ENCODE peak calls at places on chromosomes 5 and 9, in four cellular contexts. One of them, this sample, is unnamed.

GRCh38 chr5:83374547-83374946 is 97.0 kb upstream of the VCAN start:
- DNase-seq in AG04450: no peak
- DNase-seq in GM06990: no peak
- DNase-seq in kidney epithelial cell: no peak
- DNase-seq in this sample: no peak

GRCh38 chr9:34891386-34891785 is 66.7 kb upstream of the PHF24 start:
- DNase-seq in AG04450: no peak
- DNase-seq in GM06990: no peak
- DNase-seq in kidney epithelial cell: no peak
- DNase-seq in this sample: no peak

GRCh38 chr5:96228449-96228848 is 204.6 kb downstream of the PCSK1 start:
- DNase-seq in AG04450: no peak
- DNase-seq in GM06990: no peak
- DNase-seq in kidney epithelial cell: no peak
- DNase-seq in this sample: no peak

GRCh38 chr9:134344068-134344820 is 18.0 kb downstream of the RXRA start:
- DNase-seq in AG04450: no peak
- DNase-seq in GM06990: no peak
- DNase-seq in kidney epithelial cell: no peak
- DNase-seq in this sample: no peak

GRCh38 chr9:128712451-128713410 is 10.4 kb downstream of the PKN3 start:
- DNase-seq in AG04450: no peak
- DNase-seq in GM06990: no peak
- DNase-seq in kidney epithelial cell: no peak
- DNase-seq in this sample: no peak

GRCh38 chr9:114991861-114992260 is 61.5 kb upstream of the TNFSF8 start:
- DNase-seq in AG04450: no peak
- DNase-seq in GM06990: no peak
- DNase-seq in kidney epithelial cell: no peak
- DNase-seq in this sample: no peak

GRCh38 chr5:174589599-174589998 is 134.8 kb upstream of the MSX2 start:
- DNase-seq in AG04450: no peak
- DNase-seq in GM06990: no peak
- DNase-seq in kidney epithelial cell: no peak
- DNase-seq in this sample: no peak

GRCh38 chr5:62779010-62779422 is 200.4 kb downstream of the LRRC70 start:
- DNase-seq in AG04450: peak; percentile 21
- DNase-seq in GM06990: no peak
- DNase-seq in kidney epithelial cell: peak; percentile 10
- DNase-seq in this sample: peak; percentile 44

GRCh38 chr5:158832736-158833135 is 267.0 kb downstream of the EBF1 start:
- DNase-seq in AG04450: no peak
- DNase-seq in GM06990: no peak
- DNase-seq in kidney epithelial cell: no peak
- DNase-seq in this sample: no peak

GRCh38 chr5:83899351-83899970 is 178.8 kb upstream of the HAPLN1 start:
- DNase-seq in AG04450: no peak
- DNase-seq in GM06990: no peak
- DNase-seq in kidney epithelial cell: no peak
- DNase-seq in this sample: no peak

GRCh38 chr9:98597372-98597771 is 111.4 kb downstream of the GABBR2 start:
- DNase-seq in AG04450: no peak
- DNase-seq in GM06990: no peak
- DNase-seq in kidney epithelial cell: no peak
- DNase-seq in this sample: no peak

GRCh38 chr5:2143088-2143487 is 260.4 kb upstream of the IRX4 start:
- DNase-seq in AG04450: no peak
- DNase-seq in GM06990: no peak
- DNase-seq in kidney epithelial cell: no peak
- DNase-seq in this sample: no peak

GRCh38 chr9:85142461-85143401 is 473.2 kb downstream of the NTRK2 start:
- DNase-seq in AG04450: no peak
- DNase-seq in GM06990: no peak
- DNase-seq in kidney epithelial cell: peak; percentile 9
- DNase-seq in this sample: peak; percentile 12

GRCh38 chr5:61386062-61386800 is 54.2 kb downstream of the ZSWIM6 start:
- DNase-seq in AG04450: no peak
- DNase-seq in GM06990: no peak
- DNase-seq in kidney epithelial cell: no peak
- DNase-seq in this sample: no peak

GRCh38 chr5:167839065-167839464 is 452.4 kb upstream of the WWC1 start:
- DNase-seq in AG04450: no peak
- DNase-seq in GM06990: no peak
- DNase-seq in kidney epithelial cell: no peak
- DNase-seq in this sample: no peak

GRCh38 chr9:18542837-18543405 is 69.0 kb downstream of the ADAMTSL1 start:
- DNase-seq in AG04450: no peak
- DNase-seq in GM06990: no peak
- DNase-seq in kidney epithelial cell: no peak
- DNase-seq in this sample: no peak

GRCh38 chr9:73371801-73372200 is 220.1 kb downstream of the ANXA1 start:
- DNase-seq in AG04450: no peak
- DNase-seq in GM06990: no peak
- DNase-seq in kidney epithelial cell: no peak
- DNase-seq in this sample: no peak

GRCh38 chr9:131657890-131658752 is 81.8 kb downstream of the RAPGEF1 start:
- DNase-seq in AG04450: peak; percentile 76
- DNase-seq in GM06990: no peak
- DNase-seq in kidney epithelial cell: peak; percentile 74
- DNase-seq in this sample: peak; percentile 58

GRCh38 chr5:65873181-65873580 is 53.2 kb upstream of the ERBIN start:
- DNase-seq in AG04450: no peak
- DNase-seq in GM06990: no peak
- DNase-seq in kidney epithelial cell: no peak
- DNase-seq in this sample: no peak

GRCh38 chr5:114249838-114250237 is 112.0 kb upstream of the KCNN2 start:
- DNase-seq in AG04450: peak; percentile 76
- DNase-seq in GM06990: no peak
- DNase-seq in kidney epithelial cell: no peak
- DNase-seq in this sample: peak; percentile 87

DNA sequence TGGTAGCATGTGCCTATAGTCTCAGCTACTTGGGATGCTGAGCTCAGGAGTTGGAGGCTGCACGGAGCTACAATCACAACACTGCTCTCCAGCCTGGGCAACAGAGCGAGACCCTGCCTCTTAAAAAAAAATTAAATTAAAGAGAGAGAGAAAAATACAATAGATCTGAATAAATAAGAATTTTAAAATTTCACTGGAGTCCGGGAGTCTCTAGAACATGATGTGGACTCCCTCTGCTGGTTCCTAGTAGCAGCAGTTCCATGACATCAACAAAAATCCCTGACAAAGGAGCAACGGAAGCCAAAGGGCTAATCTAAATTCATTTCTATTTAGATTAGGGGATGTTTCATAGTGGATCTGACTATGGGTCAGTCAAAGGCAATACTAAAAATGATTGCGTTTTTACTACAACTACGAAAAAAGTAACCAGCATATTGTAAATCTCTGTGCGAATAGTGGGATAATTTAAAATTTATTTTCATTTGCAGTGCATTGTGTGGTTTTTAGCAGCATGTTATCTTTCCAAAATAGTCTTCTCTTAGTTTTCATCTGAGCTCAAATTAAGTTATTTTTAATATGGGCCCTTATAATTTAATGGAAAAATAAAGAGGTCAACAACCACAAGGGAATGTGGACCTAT is 6.7 kb downstream of the INIP start:
- DNase-seq in AG04450: no peak
- DNase-seq in GM06990: no peak
- DNase-seq in kidney epithelial cell: no peak
- DNase-seq in this sample: peak; percentile 12
- TF ChIP-seq CTCF in AG04450: peak; percentile 81
- TF ChIP-seq CTCF in GM06990: peak; percentile 41
- TF ChIP-seq CTCF in kidney epithelial cell: peak; percentile 75
- TF ChIP-seq CTCF in this sample: peak; percentile 72

DNA sequence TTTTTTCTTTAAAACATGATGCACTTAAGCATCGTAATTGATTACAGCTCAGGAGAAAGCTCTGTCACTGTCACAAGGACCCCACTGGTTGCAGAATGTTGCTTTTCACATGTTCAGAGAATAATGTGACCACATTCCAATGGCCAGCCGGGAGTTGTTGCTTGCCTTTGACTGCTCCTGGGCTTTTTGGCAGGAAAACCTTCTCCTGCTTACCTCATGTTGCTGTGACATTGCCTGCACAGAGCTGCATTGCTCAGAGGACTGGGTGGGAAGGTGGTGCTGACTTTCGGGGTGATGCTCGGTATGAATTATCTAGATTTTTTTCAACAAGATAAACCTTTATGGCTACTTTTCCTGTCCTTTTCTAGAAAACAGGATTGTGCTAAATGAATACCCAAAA is 88.2 kb downstream of the PALM2AKAP2 start:
- DNase-seq in AG04450: no peak
- DNase-seq in GM06990: no peak
- DNase-seq in kidney epithelial cell: no peak
- DNase-seq in this sample: no peak
- H3K4me3 ChIP-seq in AG04450: no peak overlapping the region
- H3K4me3 ChIP-seq in GM06990: no peak overlapping the region
- H3K4me3 ChIP-seq in kidney epithelial cell: no peak overlapping the region
- H3K4me3 ChIP-seq in this sample: no peak overlapping the region

GRCh38 chr5:153594785-153595184 is 104.3 kb downstream of the GRIA1 start:
- DNase-seq in AG04450: no peak
- DNase-seq in GM06990: no peak
- DNase-seq in kidney epithelial cell: no peak
- DNase-seq in this sample: no peak
- TF ChIP-seq CTCF in AG04450: no peak
- TF ChIP-seq CTCF in GM06990: no peak
- TF ChIP-seq CTCF in kidney epithelial cell: no peak
- TF ChIP-seq CTCF in this sample: no peak

DNA sequence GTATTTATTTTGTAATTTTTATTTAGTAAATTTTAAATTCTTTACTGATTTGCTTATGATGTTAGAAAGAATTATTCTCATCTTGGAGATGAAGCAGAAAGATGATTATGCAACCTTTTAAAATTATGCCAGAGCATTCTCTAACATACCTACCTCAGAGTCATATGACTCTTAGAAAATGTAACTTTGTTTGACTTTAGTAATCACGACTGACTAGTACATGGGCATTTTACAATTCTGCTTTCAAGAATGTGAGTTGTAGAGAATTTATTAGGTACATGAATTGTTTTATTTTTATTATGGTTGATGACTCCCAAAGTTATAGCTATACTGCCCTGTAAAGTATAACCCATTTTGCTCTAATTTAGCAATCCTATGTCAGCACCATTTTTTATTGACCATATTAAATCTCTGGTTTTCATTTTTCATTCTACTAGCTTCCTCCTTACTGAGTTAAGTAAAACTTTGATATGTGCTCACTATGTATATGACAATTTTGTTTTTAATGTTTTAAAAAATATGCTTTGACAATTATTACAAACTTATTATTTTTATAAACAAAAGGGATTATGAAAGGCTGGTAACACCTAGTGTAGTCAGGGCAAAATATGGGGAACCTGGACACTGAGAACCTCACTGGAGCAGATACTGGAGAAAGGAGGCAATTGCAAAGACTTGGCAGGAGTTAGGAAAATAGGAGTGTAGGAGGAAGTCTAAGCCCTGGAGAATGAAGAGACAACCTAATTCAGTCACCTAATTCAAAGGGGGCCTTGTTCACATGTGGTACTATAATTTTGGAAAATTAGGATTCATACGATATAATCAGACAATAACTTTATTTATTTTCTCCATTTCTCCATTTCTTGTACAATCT is 249.7 kb upstream of the DAB2 start:
- DNase-seq in AG04450: no peak
- DNase-seq in GM06990: no peak
- DNase-seq in kidney epithelial cell: no peak
- DNase-seq in this sample: no peak
- H3K4me3 ChIP-seq in AG04450: no peak overlapping the region
- H3K4me3 ChIP-seq in GM06990: no peak overlapping the region
- H3K4me3 ChIP-seq in kidney epithelial cell: no peak overlapping the region
- H3K4me3 ChIP-seq in this sample: no peak overlapping the region

This sample was measured in HFF-Myc.